ENCODE peak calls at places on chromosomes 11 and 22, in six cellular contexts. S, E, U, K, Y and N are unnamed samples.

GRCh38 chr11:80383655-80384054 is 942.8 kb upstream of the TENM4 start:
- DNase-seq in S (no peak), E (no peak), U (no peak), K (no peak), Y (no peak), N (no peak)

GRCh38 chr22:39253427-39254070 is 8.8 kb upstream of the PDGFB start:
- DNase-seq in S (peak), E (no peak), U (peak), K (peak), Y (no peak), N (peak)

GRCh38 chr11:65992056-65992455 is 9.9 kb downstream of the EIF1AD start:
- DNase-seq in S (no peak), E (no peak), U (no peak), K (peak), Y (no peak), N (no peak)

GRCh38 chr11:12506502-12506921 is 129.1 kb downstream of the PARVA start:
- DNase-seq in S (no peak), E (no peak), U (no peak), K (no peak), Y (no peak), N (no peak)

GRCh38 chr11:72369786-72370185 is 64.5 kb downstream of the CLPB start:
- DNase-seq in S (no peak), E (no peak), U (no peak), K (no peak), Y (no peak), N (no peak)

GRCh38 chr11:69539416-69540117 is 58.1 kb downstream of the LINC01488 start:
- DNase-seq in S (no peak), E (no peak), U (no peak), K (no peak), Y (no peak), N (no peak)

GRCh38 chr11:126072141-126072741 is 9.6 kb upstream of the CDON start:
- DNase-seq in S (peak), E (no peak), U (no peak), K (no peak), Y (no peak), N (peak)

GRCh38 chr11:15472405-15472799 is 357.7 kb downstream of the INSC start:
- DNase-seq in S (no peak), E (no peak), U (no peak), K (no peak), Y (no peak), N (peak)

GRCh38 chr11:1369371-1370005 is 20.2 kb upstream of the BRSK2 start:
- DNase-seq in S (no peak), E (no peak), U (no peak), K (no peak), Y (no peak), N (no peak)